ENCODE peak calls at places on chromosomes 6 and 20, in six cellular contexts. One of them, this sample, is unnamed.

GRCh38 chr6:162942860-162943259 is 215.1 kb downstream of the PACRG start:
- DNase-seq in SK-N-SH: no peak
- DNase-seq in MM.1S: no peak
- DNase-seq in pancreas: no peak
- DNase-seq in BE2C: no peak
- DNase-seq in WTC11: no peak
- DNase-seq in this sample: no peak

GRCh38 chr6:56156643-56157042 is 90.7 kb downstream of the COL21A1 start:
- DNase-seq in SK-N-SH: no peak
- DNase-seq in MM.1S: no peak
- DNase-seq in pancreas: no peak
- DNase-seq in BE2C: no peak
- DNase-seq in WTC11: no peak
- DNase-seq in this sample: no peak

GRCh38 chr6:4756247-4756646 is 20.0 kb upstream of the CDYL start:
- DNase-seq in SK-N-SH: no peak
- DNase-seq in MM.1S: no peak
- DNase-seq in pancreas: no peak
- DNase-seq in BE2C: no peak
- DNase-seq in WTC11: no peak
- DNase-seq in this sample: no peak

GRCh38 chr20:58888521-58889333 is 36.2 kb downstream of the GNAS start:
- DNase-seq in SK-N-SH: peak; percentile 87
- DNase-seq in MM.1S: peak; percentile 82
- DNase-seq in pancreas: peak; percentile 83
- DNase-seq in BE2C: peak; percentile 81
- DNase-seq in WTC11: peak; percentile 76
- DNase-seq in this sample: peak; percentile 68

GRCh38 chr6:156942266-156942665 is 165.1 kb downstream of the ARID1B start:
- DNase-seq in SK-N-SH: no peak
- DNase-seq in MM.1S: no peak
- DNase-seq in pancreas: no peak
- DNase-seq in BE2C: no peak
- DNase-seq in WTC11: peak; percentile 48
- DNase-seq in this sample: no peak

GRCh38 chr6:113719545-113719944 is 137.6 kb upstream of the MARCKS start:
- DNase-seq in SK-N-SH: no peak
- DNase-seq in MM.1S: no peak
- DNase-seq in pancreas: no peak
- DNase-seq in BE2C: no peak
- DNase-seq in WTC11: no peak
- DNase-seq in this sample: no peak

GRCh38 chr6:112030965-112031660 is 22.8 kb upstream of the CCN6 start:
- DNase-seq in SK-N-SH: no peak
- DNase-seq in MM.1S: no peak
- DNase-seq in pancreas: no peak
- DNase-seq in BE2C: no peak
- DNase-seq in WTC11: no peak
- DNase-seq in this sample: no peak

GRCh38 chr20:17609978-17610377 is 40.1 kb downstream of the DSTN start:
- DNase-seq in SK-N-SH: no peak
- DNase-seq in MM.1S: no peak
- DNase-seq in pancreas: no peak
- DNase-seq in BE2C: no peak
- DNase-seq in WTC11: no peak
- DNase-seq in this sample: no peak

GRCh38 chr20:41167481-41168253 is 30.3 kb downstream of the PLCG1 start:
- DNase-seq in SK-N-SH: no peak
- DNase-seq in MM.1S: peak; percentile 71
- DNase-seq in pancreas: no peak
- DNase-seq in BE2C: no peak
- DNase-seq in WTC11: no peak
- DNase-seq in this sample: no peak

GRCh38 chr20:1734269-1734858 is 76.8 kb upstream of the SIRPG start:
- DNase-seq in SK-N-SH: no peak
- DNase-seq in MM.1S: peak; percentile 67
- DNase-seq in pancreas: no peak
- DNase-seq in BE2C: no peak
- DNase-seq in WTC11: no peak
- DNase-seq in this sample: no peak

GRCh38 chr20:10179574-10180298 is 38.9 kb upstream of the SNAP25 start:
- DNase-seq in SK-N-SH: peak; percentile 22
- DNase-seq in MM.1S: no peak
- DNase-seq in pancreas: no peak
- DNase-seq in BE2C: peak; percentile 27
- DNase-seq in WTC11: peak; percentile 47
- DNase-seq in this sample: peak; percentile 8

GRCh38 chr6:88548891-88549505 is 382.9 kb upstream of the CNR1 start:
- DNase-seq in SK-N-SH: no peak
- DNase-seq in MM.1S: no peak
- DNase-seq in pancreas: no peak
- DNase-seq in BE2C: no peak
- DNase-seq in WTC11: no peak
- DNase-seq in this sample: no peak

GRCh38 chr6:116229287-116229913 is 24.5 kb downstream of the TSPYL4 start:
- DNase-seq in SK-N-SH: peak; percentile 84
- DNase-seq in MM.1S: no peak
- DNase-seq in pancreas: peak; percentile 51
- DNase-seq in BE2C: peak; percentile 97
- DNase-seq in WTC11: peak; percentile 95
- DNase-seq in this sample: peak; percentile 82

GRCh38 chr20:48797275-48797825 is 30.4 kb downstream of the PREX1 start:
- DNase-seq in SK-N-SH: no peak
- DNase-seq in MM.1S: no peak
- DNase-seq in pancreas: no peak
- DNase-seq in BE2C: no peak
- DNase-seq in WTC11: no peak
- DNase-seq in this sample: no peak

GRCh38 chr6:108559097-108559883 is 1.4 kb upstream of the FOXO3 start:
- DNase-seq in SK-N-SH: peak; percentile 85
- DNase-seq in MM.1S: peak; percentile 88
- DNase-seq in pancreas: peak; percentile 91
- DNase-seq in BE2C: peak; percentile 91
- DNase-seq in WTC11: peak; percentile 66
- DNase-seq in this sample: peak; percentile 70

GRCh38 chr6:34993206-34993605 is 104.2 kb downstream of the ANKS1A start:
- DNase-seq in SK-N-SH: no peak
- DNase-seq in MM.1S: no peak
- DNase-seq in pancreas: no peak
- DNase-seq in BE2C: no peak
- DNase-seq in WTC11: no peak
- DNase-seq in this sample: no peak

GRCh38 chr6:159693894-159694545 is 979 bp upstream of the SOD2 start:
- DNase-seq in SK-N-SH: no peak
- DNase-seq in MM.1S: no peak
- DNase-seq in pancreas: peak; percentile 59
- DNase-seq in BE2C: no peak
- DNase-seq in WTC11: no peak
- DNase-seq in this sample: no peak

GRCh38 chr20:50189681-50190250 is 864 bp upstream of the CEBPB start:
- DNase-seq in SK-N-SH: no peak
- DNase-seq in MM.1S: peak; percentile 55
- DNase-seq in pancreas: peak; percentile 79
- DNase-seq in BE2C: no peak
- DNase-seq in WTC11: peak; percentile 87
- DNase-seq in this sample: no peak

GRCh38 chr20:11814276-11814675 is 103.4 kb upstream of the BTBD3 start:
- DNase-seq in SK-N-SH: no peak
- DNase-seq in MM.1S: no peak
- DNase-seq in pancreas: no peak
- DNase-seq in BE2C: no peak
- DNase-seq in WTC11: no peak
- DNase-seq in this sample: no peak

GRCh38 chr6:97160280-97160679 is 122.7 kb downstream of the MMS22L start:
- DNase-seq in SK-N-SH: no peak
- DNase-seq in MM.1S: no peak
- DNase-seq in pancreas: no peak
- DNase-seq in BE2C: no peak
- DNase-seq in WTC11: no peak
- DNase-seq in this sample: no peak

GRCh38 chr6:83459663-83460062 is 28.8 kb upstream of the ME1 start:
- DNase-seq in SK-N-SH: no peak
- DNase-seq in MM.1S: no peak
- DNase-seq in pancreas: no peak
- DNase-seq in BE2C: no peak
- DNase-seq in WTC11: no peak
- DNase-seq in this sample: no peak
- TF ChIP-seq CTCF in SK-N-SH: no peak
- TF ChIP-seq CTCF in MM.1S: no peak
- TF ChIP-seq CTCF in pancreas: no peak
- TF ChIP-seq CTCF in BE2C: no peak
- TF ChIP-seq CTCF in WTC11: no peak
- TF ChIP-seq CTCF in this sample: no peak

DNA sequence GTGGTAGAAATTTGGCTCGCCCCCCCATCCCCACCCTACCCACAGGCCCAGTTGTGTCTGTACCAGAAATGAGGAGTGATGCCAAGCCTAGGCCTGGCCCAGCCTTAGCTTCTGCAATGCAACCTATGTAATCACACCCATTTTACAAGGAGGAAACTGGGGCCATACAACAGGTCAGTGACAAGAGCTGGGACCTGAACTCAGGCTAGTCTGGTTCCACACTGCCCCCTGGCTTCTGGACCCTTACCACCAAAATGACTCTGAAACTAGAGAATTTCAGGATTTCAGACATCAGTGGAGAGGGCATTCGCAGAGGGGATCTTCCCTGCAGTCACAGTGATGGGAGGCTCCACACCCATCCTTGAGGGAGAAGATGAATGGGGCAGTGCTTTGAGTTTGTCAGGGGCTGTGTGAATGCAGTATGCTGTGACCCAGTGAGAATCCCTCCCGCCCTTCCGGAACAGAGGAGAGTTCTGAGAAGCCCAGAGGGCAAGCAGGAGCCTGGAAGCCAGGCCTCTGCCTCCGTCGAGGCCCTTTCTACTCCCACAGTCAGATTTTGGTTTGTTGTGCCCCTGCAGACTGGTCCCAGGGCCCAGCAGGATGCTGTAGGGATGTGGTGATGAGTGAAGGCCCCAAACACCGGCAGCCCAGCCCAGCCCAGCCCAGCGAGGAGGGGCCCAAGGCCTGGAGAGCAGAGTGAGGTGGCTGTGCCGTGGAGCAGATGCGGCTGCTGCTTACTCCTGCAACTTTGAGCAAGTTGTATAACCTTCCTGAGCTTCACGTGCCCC is 48.1 kb upstream of the MYL9 start:
- DNase-seq in SK-N-SH: peak; percentile 54
- DNase-seq in MM.1S: no peak
- DNase-seq in pancreas: no peak
- DNase-seq in BE2C: no peak
- DNase-seq in WTC11: peak; percentile 56
- DNase-seq in this sample: peak; percentile 27
- TF ChIP-seq CTCF in SK-N-SH: peak; percentile 36
- TF ChIP-seq CTCF in MM.1S: peak; percentile 39
- TF ChIP-seq CTCF in pancreas: no peak
- TF ChIP-seq CTCF in BE2C: peak; percentile 56
- TF ChIP-seq CTCF in WTC11: no peak
- TF ChIP-seq CTCF in this sample: peak; percentile 37

DNA sequence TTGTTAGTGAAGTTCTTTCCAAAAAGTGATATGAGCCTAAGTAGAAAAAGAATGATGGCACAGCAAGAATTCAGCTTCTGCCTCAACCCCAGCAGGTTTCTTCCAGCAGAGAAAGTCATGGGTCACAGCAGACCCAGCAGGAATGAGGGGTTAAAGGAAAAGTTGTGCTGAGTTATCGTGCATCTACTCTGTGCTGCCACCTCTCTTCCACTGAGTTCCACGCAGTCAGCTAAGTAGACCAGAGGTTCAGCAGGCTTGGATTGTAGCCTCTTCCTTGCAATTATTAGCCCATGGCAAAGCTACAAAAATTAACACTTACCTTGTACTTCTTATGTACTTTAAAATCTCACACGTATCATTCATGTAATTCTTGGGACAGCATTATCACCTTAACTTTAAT is 510.8 kb downstream of the PTPRT start:
- DNase-seq in SK-N-SH: peak; percentile 20
- DNase-seq in MM.1S: no peak
- DNase-seq in pancreas: peak; percentile 27
- DNase-seq in BE2C: no peak
- DNase-seq in WTC11: peak; percentile 28
- DNase-seq in this sample: no peak
- TF ChIP-seq CTCF in SK-N-SH: no peak
- TF ChIP-seq CTCF in MM.1S: peak; percentile 7
- TF ChIP-seq CTCF in pancreas: peak; percentile 36
- TF ChIP-seq CTCF in BE2C: peak; percentile 19
- TF ChIP-seq CTCF in WTC11: peak; percentile 20
- TF ChIP-seq CTCF in this sample: no peak

DNA sequence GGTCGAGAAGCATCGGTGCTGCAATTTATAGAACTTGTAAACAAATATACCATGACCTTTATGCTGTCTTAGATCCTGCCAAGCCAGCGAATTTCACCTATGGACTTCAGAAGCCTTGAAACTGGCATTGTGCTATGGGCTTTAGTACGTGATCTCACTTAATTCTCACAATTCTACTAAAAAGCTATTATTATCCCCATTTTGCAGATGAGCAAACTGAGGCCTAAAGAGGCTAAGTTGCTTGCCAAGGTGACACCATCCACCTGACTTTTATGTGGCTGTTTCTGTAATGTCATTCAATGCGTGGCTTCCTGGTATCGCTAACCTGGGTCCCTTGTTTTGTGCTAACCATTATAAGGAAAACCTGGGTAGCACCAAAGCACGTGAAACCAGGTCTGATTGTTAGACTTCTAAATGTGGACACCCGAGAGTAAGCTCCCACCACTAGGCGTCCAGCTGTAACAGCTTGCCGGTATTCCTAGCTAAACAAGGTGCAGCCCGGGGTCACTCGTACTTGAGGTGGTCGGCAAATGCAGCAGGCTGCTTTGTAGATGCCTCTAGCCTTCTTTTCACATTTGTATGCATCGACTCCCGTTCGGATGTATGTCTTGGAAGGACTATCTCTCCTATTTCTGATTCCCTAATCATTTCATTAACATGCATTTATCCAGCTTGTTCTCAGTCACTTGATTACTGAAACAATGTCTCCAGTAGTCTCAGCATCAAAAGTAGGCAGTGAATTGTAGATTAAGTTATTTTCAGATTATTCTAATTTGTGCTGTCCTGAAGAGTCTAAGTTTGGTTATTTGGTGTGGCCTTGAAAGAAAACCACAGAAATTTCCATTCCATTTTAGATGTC is 1.1 kb downstream of the SYNJ2 start:
- DNase-seq in SK-N-SH: no peak
- DNase-seq in MM.1S: peak; percentile 40
- DNase-seq in pancreas: no peak
- DNase-seq in BE2C: no peak
- DNase-seq in WTC11: no peak
- DNase-seq in this sample: no peak
- TF ChIP-seq CTCF in SK-N-SH: peak; percentile 59
- TF ChIP-seq CTCF in MM.1S: peak; percentile 34
- TF ChIP-seq CTCF in pancreas: no peak
- TF ChIP-seq CTCF in BE2C: peak; percentile 11
- TF ChIP-seq CTCF in WTC11: no peak
- TF ChIP-seq CTCF in this sample: no peak